ENCODE peak calls at places on chromosomes 7 and 10, in five cellular contexts. One of them, this sample, is unnamed.

GRCh38 chr7:118149394-118149793 is 34.6 kb upstream of the LSM8 start:
- DNase-seq in neuronal stem cell: no peak
- DNase-seq in H9: no peak
- DNase-seq in mesenchymal stem cell: no peak
- DNase-seq in trophoblast cell: no peak
- DNase-seq in this sample: no peak

GRCh38 chr10:47165711-47166404 is 134.1 kb upstream of the GDF10 start:
- DNase-seq in neuronal stem cell: no peak
- DNase-seq in H9: peak
- DNase-seq in mesenchymal stem cell: no peak
- DNase-seq in trophoblast cell: peak
- DNase-seq in this sample: no peak

GRCh38 chr10:92419740-92420553 is 129.0 kb downstream of the MARCHF5 start:
- DNase-seq in neuronal stem cell: no peak
- DNase-seq in H9: peak
- DNase-seq in mesenchymal stem cell: peak
- DNase-seq in trophoblast cell: peak
- DNase-seq in this sample: peak

GRCh38 chr7:28410628-28411578 is 1.4 kb upstream of the CREB5 start:
- DNase-seq in neuronal stem cell: peak
- DNase-seq in H9: peak
- DNase-seq in mesenchymal stem cell: peak
- DNase-seq in trophoblast cell: peak
- DNase-seq in this sample: peak

GRCh38 chr10:84895541-84895940 is 567.2 kb downstream of the CCSER2 start:
- DNase-seq in neuronal stem cell: no peak
- DNase-seq in H9: no peak
- DNase-seq in mesenchymal stem cell: no peak
- DNase-seq in trophoblast cell: no peak
- DNase-seq in this sample: no peak

GRCh38 chr10:48501806-48502771 is 102.8 kb downstream of the ARHGAP22 start:
- DNase-seq in neuronal stem cell: no peak
- DNase-seq in H9: peak
- DNase-seq in mesenchymal stem cell: no peak
- DNase-seq in trophoblast cell: peak
- DNase-seq in this sample: no peak

GRCh38 chr7:111137296-111138195 is 46.6 kb downstream of the LRRN3 start:
- DNase-seq in neuronal stem cell: no peak
- DNase-seq in H9: no peak
- DNase-seq in mesenchymal stem cell: peak
- DNase-seq in trophoblast cell: peak
- DNase-seq in this sample: no peak

GRCh38 chr7:115133248-115133647 is 211.4 kb downstream of the MDFIC start:
- DNase-seq in neuronal stem cell: no peak
- DNase-seq in H9: no peak
- DNase-seq in mesenchymal stem cell: no peak
- DNase-seq in trophoblast cell: no peak
- DNase-seq in this sample: no peak

GRCh38 chr10:28302012-28302667 is 724 bp downstream of the MPP7 start:
- DNase-seq in neuronal stem cell: no peak
- DNase-seq in H9: no peak
- DNase-seq in mesenchymal stem cell: peak
- DNase-seq in trophoblast cell: no peak
- DNase-seq in this sample: no peak

GRCh38 chr10:27884185-27884630 is 114.7 kb downstream of the ODAD2 start:
- DNase-seq in neuronal stem cell: no peak
- DNase-seq in H9: no peak
- DNase-seq in mesenchymal stem cell: no peak
- DNase-seq in trophoblast cell: no peak
- DNase-seq in this sample: no peak

GRCh38 chr7:2582006-2582735 is 23.4 kb downstream of the IQCE start:
- DNase-seq in neuronal stem cell: no peak
- DNase-seq in H9: no peak
- DNase-seq in mesenchymal stem cell: no peak
- DNase-seq in trophoblast cell: no peak
- DNase-seq in this sample: no peak

GRCh38 chr7:108109216-108109908 is 20.8 kb downstream of the LAMB4 start:
- DNase-seq in neuronal stem cell: no peak
- DNase-seq in H9: no peak
- DNase-seq in mesenchymal stem cell: no peak
- DNase-seq in trophoblast cell: no peak
- DNase-seq in this sample: no peak

GRCh38 chr10:130740788-130741785 is 570.4 kb downstream of the TCERG1L start:
- DNase-seq in neuronal stem cell: no peak
- DNase-seq in H9: no peak
- DNase-seq in mesenchymal stem cell: no peak
- DNase-seq in trophoblast cell: no peak
- DNase-seq in this sample: no peak

GRCh38 chr10:74691164-74691563 is 135.2 kb upstream of the KAT6B start:
- DNase-seq in neuronal stem cell: no peak
- DNase-seq in H9: no peak
- DNase-seq in mesenchymal stem cell: no peak
- DNase-seq in trophoblast cell: no peak
- DNase-seq in this sample: no peak

GRCh38 chr7:129512192-129512591 is 9.9 kb downstream of the SMKR1 start:
- DNase-seq in neuronal stem cell: no peak
- DNase-seq in H9: no peak
- DNase-seq in mesenchymal stem cell: no peak
- DNase-seq in trophoblast cell: no peak
- DNase-seq in this sample: no peak

GRCh38 chr10:88117869-88118632 is 254.6 kb downstream of the PTEN start:
- DNase-seq in neuronal stem cell: no peak
- DNase-seq in H9: peak
- DNase-seq in mesenchymal stem cell: no peak
- DNase-seq in trophoblast cell: no peak
- DNase-seq in this sample: no peak

GRCh38 chr7:153401795-153402720 is 642.5 kb downstream of the ACTR3B start:
- DNase-seq in neuronal stem cell: no peak
- DNase-seq in H9: no peak
- DNase-seq in mesenchymal stem cell: no peak
- DNase-seq in trophoblast cell: peak
- DNase-seq in this sample: no peak

GRCh38 chr7:137882261-137882668 is 35.5 kb upstream of the DGKI start:
- DNase-seq in neuronal stem cell: no peak
- DNase-seq in H9: no peak
- DNase-seq in mesenchymal stem cell: peak
- DNase-seq in trophoblast cell: peak
- DNase-seq in this sample: no peak

GRCh38 chr7:1526271-1526754 is 4.2 kb upstream of the MAFK start:
- DNase-seq in neuronal stem cell: no peak
- DNase-seq in H9: no peak
- DNase-seq in mesenchymal stem cell: peak
- DNase-seq in trophoblast cell: no peak
- DNase-seq in this sample: no peak

GRCh38 chr7:82736633-82737032 is 293.1 kb upstream of the CACNA2D1 start:
- DNase-seq in neuronal stem cell: no peak
- DNase-seq in H9: no peak
- DNase-seq in mesenchymal stem cell: no peak
- DNase-seq in trophoblast cell: no peak
- DNase-seq in this sample: no peak

GRCh38 chr10:127447197-127447596 is 101.9 kb upstream of the NPS start:
- DNase-seq in neuronal stem cell: no peak
- DNase-seq in H9: no peak
- DNase-seq in mesenchymal stem cell: no peak
- DNase-seq in trophoblast cell: no peak
- DNase-seq in this sample: no peak

GRCh38 chr7:33040803-33041516 is 21.6 kb downstream of the NT5C3A start:
- DNase-seq in neuronal stem cell: no peak
- DNase-seq in H9: no peak
- DNase-seq in mesenchymal stem cell: peak
- DNase-seq in trophoblast cell: peak
- DNase-seq in this sample: no peak

GRCh38 chr10:59127991-59128390 is 48.5 kb upstream of the PHYHIPL start:
- DNase-seq in neuronal stem cell: no peak
- DNase-seq in H9: no peak
- DNase-seq in mesenchymal stem cell: no peak
- DNase-seq in trophoblast cell: no peak
- DNase-seq in this sample: no peak

GRCh38 chr10:83076443-83076842 is 1062.9 kb upstream of the GHITM start:
- DNase-seq in neuronal stem cell: no peak
- DNase-seq in H9: no peak
- DNase-seq in mesenchymal stem cell: no peak
- DNase-seq in trophoblast cell: peak
- DNase-seq in this sample: no peak

GRCh38 chr7:106568680-106569499 is 92.1 kb downstream of the CCDC71L start:
- DNase-seq in neuronal stem cell: no peak
- DNase-seq in H9: peak
- DNase-seq in mesenchymal stem cell: peak
- DNase-seq in trophoblast cell: peak
- DNase-seq in this sample: no peak

GRCh38 chr7:48109848-48110663 is 21.0 kb downstream of the UPP1 start:
- DNase-seq in neuronal stem cell: peak
- DNase-seq in H9: peak
- DNase-seq in mesenchymal stem cell: peak
- DNase-seq in trophoblast cell: peak
- DNase-seq in this sample: peak

GRCh38 chr10:9745158-9745557 is 1272.5 kb upstream of the CELF2 start:
- DNase-seq in neuronal stem cell: no peak
- DNase-seq in H9: no peak
- DNase-seq in mesenchymal stem cell: no peak
- DNase-seq in trophoblast cell: no peak
- DNase-seq in this sample: no peak

GRCh38 chr10:57786850-57787750 is 480.6 kb downstream of the IPMK start:
- DNase-seq in neuronal stem cell: no peak
- DNase-seq in H9: peak
- DNase-seq in mesenchymal stem cell: no peak
- DNase-seq in trophoblast cell: peak
- DNase-seq in this sample: no peak

GRCh38 chr7:151623766-151624165 is 104.1 kb upstream of the RHEB start:
- DNase-seq in neuronal stem cell: no peak
- DNase-seq in H9: no peak
- DNase-seq in mesenchymal stem cell: no peak
- DNase-seq in trophoblast cell: peak
- DNase-seq in this sample: no peak

GRCh38 chr7:3880221-3880935 is 579.3 kb downstream of the SDK1 start:
- DNase-seq in neuronal stem cell: no peak
- DNase-seq in H9: no peak
- DNase-seq in mesenchymal stem cell: no peak
- DNase-seq in trophoblast cell: peak
- DNase-seq in this sample: no peak

GRCh38 chr7:148242271-148242801 is 348.2 kb upstream of the C7orf33 start:
- DNase-seq in neuronal stem cell: peak
- DNase-seq in H9: peak
- DNase-seq in mesenchymal stem cell: peak
- DNase-seq in trophoblast cell: peak
- DNase-seq in this sample: peak

GRCh38 chr10:43944742-43945730 is 296.4 kb upstream of the ZNF32 start:
- DNase-seq in neuronal stem cell: no peak
- DNase-seq in H9: peak
- DNase-seq in mesenchymal stem cell: peak
- DNase-seq in trophoblast cell: no peak
- DNase-seq in this sample: no peak

GRCh38 chr7:11605749-11606148 is 226.2 kb downstream of the THSD7A start:
- DNase-seq in neuronal stem cell: no peak
- DNase-seq in H9: no peak
- DNase-seq in mesenchymal stem cell: no peak
- DNase-seq in trophoblast cell: no peak
- DNase-seq in this sample: no peak

GRCh38 chr10:67385089-67385488 is 310.9 kb downstream of the CTNNA3 start:
- DNase-seq in neuronal stem cell: no peak
- DNase-seq in H9: no peak
- DNase-seq in mesenchymal stem cell: no peak
- DNase-seq in trophoblast cell: no peak
- DNase-seq in this sample: no peak

DNA sequence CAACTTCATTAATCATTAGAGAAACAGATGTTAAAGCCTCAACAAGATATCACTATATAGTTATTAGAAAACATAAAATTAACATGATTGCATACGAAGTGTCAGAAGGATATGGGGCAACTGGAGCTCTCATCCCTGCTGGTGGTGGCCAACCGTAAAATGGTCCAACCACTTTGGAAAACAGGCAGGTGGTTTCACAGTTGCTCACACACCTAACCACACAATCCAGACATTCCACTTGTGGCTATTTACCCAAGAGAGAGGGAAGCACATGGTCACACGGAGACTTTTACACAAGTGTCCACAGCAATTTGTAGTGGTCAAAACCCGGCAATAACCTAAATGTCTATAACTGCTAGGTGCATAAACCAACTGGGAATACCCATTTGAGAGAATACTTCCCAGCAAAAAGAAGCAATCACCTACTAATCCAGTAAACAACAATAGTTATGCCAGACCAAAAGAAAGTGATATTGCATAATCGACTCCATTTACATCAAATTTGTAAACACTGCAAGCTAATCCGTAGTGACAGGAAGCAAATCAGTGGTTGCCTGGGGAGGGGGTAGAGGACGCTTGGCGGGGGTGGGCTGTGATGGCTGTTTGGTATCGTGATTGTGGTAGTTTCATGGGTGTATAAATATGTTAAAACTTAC is 91.8 kb downstream of the LARP4B start:
- DNase-seq in neuronal stem cell: no peak
- DNase-seq in H9: no peak
- DNase-seq in mesenchymal stem cell: no peak
- DNase-seq in trophoblast cell: no peak
- DNase-seq in this sample: no peak
- H2BK12ac ChIP-seq in neuronal stem cell: no peak
- H2BK12ac ChIP-seq in H9: no peak
- H2BK12ac ChIP-seq in mesenchymal stem cell: no peak
- H2BK12ac ChIP-seq in trophoblast cell: no peak
- H2BK12ac ChIP-seq in this sample: no peak

GRCh38 chr10:102024799-102025198 is 31.2 kb downstream of the ARMH3 start:
- DNase-seq in neuronal stem cell: no peak
- DNase-seq in H9: no peak
- DNase-seq in mesenchymal stem cell: no peak
- DNase-seq in trophoblast cell: peak
- DNase-seq in this sample: no peak
- H2BK12ac ChIP-seq in neuronal stem cell: no peak
- H2BK12ac ChIP-seq in H9: no peak
- H2BK12ac ChIP-seq in mesenchymal stem cell: no peak
- H2BK12ac ChIP-seq in trophoblast cell: no peak
- H2BK12ac ChIP-seq in this sample: no peak

GRCh38 chr10:95314519-95314918 is 23.7 kb upstream of the PDLIM1 start:
- DNase-seq in neuronal stem cell: no peak
- DNase-seq in H9: no peak
- DNase-seq in mesenchymal stem cell: no peak
- DNase-seq in trophoblast cell: no peak
- DNase-seq in this sample: no peak

GRCh38 chr10:95309958-95310357 is 19.2 kb upstream of the PDLIM1 start:
- DNase-seq in neuronal stem cell: no peak
- DNase-seq in H9: no peak
- DNase-seq in mesenchymal stem cell: no peak
- DNase-seq in trophoblast cell: no peak
- DNase-seq in this sample: no peak

GRCh38 chr10:95315509-95315908 is 24.7 kb upstream of the PDLIM1 start:
- DNase-seq in neuronal stem cell: no peak
- DNase-seq in H9: no peak
- DNase-seq in mesenchymal stem cell: no peak
- DNase-seq in trophoblast cell: no peak
- DNase-seq in this sample: no peak

GRCh38 chr10:95312986-95313495 is 22.2 kb upstream of the PDLIM1 start:
- DNase-seq in neuronal stem cell: no peak
- DNase-seq in H9: no peak
- DNase-seq in mesenchymal stem cell: no peak
- DNase-seq in trophoblast cell: no peak
- DNase-seq in this sample: no peak

GRCh38 chr10:95312264-95312663 is 21.5 kb upstream of the PDLIM1 start:
- DNase-seq in neuronal stem cell: no peak
- DNase-seq in H9: no peak
- DNase-seq in mesenchymal stem cell: no peak
- DNase-seq in trophoblast cell: no peak
- DNase-seq in this sample: no peak
- H2BK12ac ChIP-seq in neuronal stem cell: no peak
- H2BK12ac ChIP-seq in H9: no peak
- H2BK12ac ChIP-seq in mesenchymal stem cell: no peak
- H2BK12ac ChIP-seq in trophoblast cell: no peak
- H2BK12ac ChIP-seq in this sample: no peak

GRCh38 chr10:30070001-30070759 is 10.8 kb upstream of the JCAD start:
- DNase-seq in neuronal stem cell: no peak
- DNase-seq in H9: no peak
- DNase-seq in mesenchymal stem cell: peak
- DNase-seq in trophoblast cell: no peak
- DNase-seq in this sample: no peak
- H2BK12ac ChIP-seq in neuronal stem cell: no peak
- H2BK12ac ChIP-seq in H9: no peak
- H2BK12ac ChIP-seq in mesenchymal stem cell: no peak
- H2BK12ac ChIP-seq in trophoblast cell: no peak
- H2BK12ac ChIP-seq in this sample: no peak

This sample was measured in H1.